ENCODE peak calls at places on chromosomes 7 and 10, in nine cellular contexts. U is NT2/D1; D is right lobe of liver; X is T-helper 2 cell; O is stimulated activated CD4-positive, alpha-beta T cell treated with anti-CD3 and anti-CD28 coated beads, Interleukin-12 subunit alpha, Interleukin-12 subunit beta, amount 100 ng/mL, for 48 hours; Y is naive thymus-derived CD4-positive, alpha-beta T cell; T is HEK293T; F is fibroblast of mammary gland; R is head of caudate nucleus. C is an unnamed sample.

GRCh38 chr7:101241015-101241363 is 3.4 kb upstream of the CLDN15 start:
- DNase-seq in U (no peak), D (no peak), X (no peak), O (no peak), Y (no peak), T (no peak), F (peak; percentile 85), R (no peak), C (no peak)

GRCh38 chr7:94298943-94299342 is 95.8 kb upstream of the COL1A2 start:
- DNase-seq in U (no peak), D (no peak), X (no peak), O (no peak), Y (no peak), T (no peak), F (peak; percentile 85), R (no peak), C (no peak)

GRCh38 chr10:15037691-15038090 is 6.1 kb upstream of the OLAH start:
- DNase-seq in U (no peak), D (no peak), X (no peak), O (no peak), Y (no peak), T (no peak), F (no peak), R (no peak), C (no peak)

GRCh38 chr7:2609001-2609411 is 22.8 kb upstream of the TTYH3 start:
- DNase-seq in U (no peak), D (peak; percentile 50), X (no peak), O (no peak), Y (no peak), T (peak; percentile 52), F (peak; percentile 59), R (no peak), C (no peak)

GRCh38 chr10:547591-548081 is 141.8 kb downstream of the DIP2C start:
- DNase-seq in U (no peak), D (no peak), X (no peak), O (no peak), Y (no peak), T (no peak), F (no peak), R (no peak), C (no peak)

GRCh38 chr10:61732635-61733278 is 70.0 kb downstream of the CABCOCO1 start:
- DNase-seq in U (no peak), D (no peak), X (no peak), O (no peak), Y (no peak), T (no peak), F (no peak), R (no peak), C (no peak)

GRCh38 chr10:72272689-72273409 is 875 bp upstream of the DDIT4 start:
- DNase-seq in U (no peak), D (peak; percentile 91), X (no peak), O (no peak), Y (peak; percentile 21), T (peak; percentile 81), F (peak; percentile 95), R (peak; percentile 93), C (peak; percentile 97)

GRCh38 chr7:5206686-5207085 is 16.7 kb downstream of the WIPI2 start:
- DNase-seq in U (no peak), D (no peak), X (no peak), O (no peak), Y (no peak), T (no peak), F (no peak), R (no peak), C (no peak)

GRCh38 chr10:91162050-91162494 is 58.4 kb upstream of the PCGF5 start:
- DNase-seq in U (no peak), D (no peak), X (no peak), O (peak; percentile 7), Y (peak; percentile 14), T (peak; percentile 12), F (peak; percentile 64), R (peak; percentile 6), C (no peak)

C was measured in left lobe of liver.